ENCODE peak calls at places on chromosomes 3 and 15, in eight cellular contexts. L, X, D, H, G, C, K and N are unnamed samples.

GRCh38 chr3:153209596-153209995 is 47.6 kb downstream of the RAP2B start:
- DNase-seq in L (peak), X (peak), D (no peak), H (no peak), G (peak), C (no peak), K (no peak), N (no peak)

GRCh38 chr3:10286596-10287295 is 6.0 kb downstream of the GHRL start:
- DNase-seq in L (peak), X (no peak), D (peak), H (no peak), G (peak), C (peak), K (peak), N (peak)

GRCh38 chr3:147396709-147397046 is 9.7 kb downstream of the ZIC4 start:
- DNase-seq in L (no peak), X (no peak), D (no peak), H (no peak), G (no peak), C (no peak), K (no peak), N (no peak)

GRCh38 chr15:31341501-31342195 is 15.0 kb downstream of the KLF13 start:
- DNase-seq in L (no peak), X (no peak), D (peak), H (no peak), G (no peak), C (peak), K (no peak), N (no peak)

GRCh38 chr3:132622148-132622547 is 25.1 kb downstream of the ACKR4 start:
- DNase-seq in L (no peak), X (no peak), D (no peak), H (no peak), G (no peak), C (no peak), K (no peak), N (no peak)

GRCh38 chr15:96887730-96888129 is 557.2 kb downstream of the NR2F2 start:
- DNase-seq in L (no peak), X (no peak), D (no peak), H (no peak), G (no peak), C (no peak), K (no peak), N (no peak)

GRCh38 chr3:167728176-167728575 is 6.5 kb downstream of the PDCD10 start:
- DNase-seq in L (no peak), X (no peak), D (no peak), H (no peak), G (peak), C (no peak), K (no peak), N (no peak)

GRCh38 chr3:188554404-188554803 is 400.4 kb downstream of the LPP start:
- DNase-seq in L (no peak), X (no peak), D (no peak), H (no peak), G (no peak), C (no peak), K (no peak), N (no peak)

GRCh38 chr3:184815046-184815930 is 3.3 kb downstream of the VPS8 start:
- DNase-seq in L (no peak), X (no peak), D (peak), H (no peak), G (no peak), C (no peak), K (no peak), N (no peak)

GRCh38 chr15:40038267-40038653 is 721 bp downstream of the SRP14 start:
- DNase-seq in L (no peak), X (no peak), D (peak), H (no peak), G (peak), C (no peak), K (no peak), N (no peak)

GRCh38 chr15:38389924-38390542 is 63.9 kb upstream of the FAM98B start:
- DNase-seq in L (no peak), X (peak), D (peak), H (peak), G (peak), C (peak), K (peak), N (peak)

GRCh38 chr15:65856821-65857455 is 12.4 kb upstream of the RAB11A start:
- DNase-seq in L (peak), X (peak), D (peak), H (no peak), G (peak), C (peak), K (peak), N (peak)

GRCh38 chr15:40282144-40282869 is 557 bp downstream of the ANKRD63 start:
- DNase-seq in L (no peak), X (peak), D (peak), H (no peak), G (peak), C (no peak), K (no peak), N (no peak)

GRCh38 chr15:52503788-52504496 is 24.7 kb downstream of the MYO5A start:
- DNase-seq in L (no peak), X (no peak), D (no peak), H (no peak), G (no peak), C (peak), K (no peak), N (no peak)

GRCh38 chr3:98323425-98323824 is 30.2 kb upstream of the OR5K4 start:
- DNase-seq in L (no peak), X (no peak), D (no peak), H (no peak), G (no peak), C (no peak), K (no peak), N (no peak)

GRCh38 chr15:66024998-66025397 is 155.7 kb downstream of the RAB11A start:
- DNase-seq in L (no peak), X (no peak), D (no peak), H (no peak), G (no peak), C (no peak), K (no peak), N (no peak)

GRCh38 chr15:60814062-60814461 is 335.1 kb upstream of the ICE2 start:
- DNase-seq in L (no peak), X (no peak), D (no peak), H (no peak), G (no peak), C (no peak), K (no peak), N (no peak)

GRCh38 chr15:29270169-29270955 is 740 bp upstream of the NSMCE3 start:
- DNase-seq in L (no peak), X (no peak), D (peak), H (no peak), G (no peak), C (peak), K (peak), N (no peak)

GRCh38 chr3:14772533-14773138 is 46.1 kb upstream of the FGD5 start:
- DNase-seq in L (no peak), X (peak), D (no peak), H (no peak), G (no peak), C (no peak), K (no peak), N (no peak)

GRCh38 chr15:40595219-40595618 is 1.2 kb downstream of the KNL1 start:
- DNase-seq in L (no peak), X (no peak), D (no peak), H (no peak), G (no peak), C (no peak), K (no peak), N (no peak)

GRCh38 chr3:144112036-144112435 is 140.4 kb downstream of the DIPK2A start:
- DNase-seq in L (no peak), X (no peak), D (no peak), H (no peak), G (no peak), C (no peak), K (no peak), N (no peak)

GRCh38 chr3:11807651-11808050 is 39.0 kb downstream of the TAMM41 start:
- DNase-seq in L (no peak), X (no peak), D (no peak), H (no peak), G (no peak), C (no peak), K (no peak), N (no peak)

GRCh38 chr3:170811515-170811914 is 58.5 kb downstream of the RPL22L1 start:
- DNase-seq in L (no peak), X (no peak), D (no peak), H (peak), G (no peak), C (no peak), K (no peak), N (no peak)

GRCh38 chr3:15539066-15539465 is 17.6 kb upstream of the COLQ start:
- DNase-seq in L (no peak), X (no peak), D (no peak), H (no peak), G (no peak), C (no peak), K (no peak), N (no peak)

GRCh38 chr3:185153861-185154629 is 1.2 kb upstream of the C3orf70 start:
- DNase-seq in L (no peak), X (no peak), D (no peak), H (no peak), G (peak), C (no peak), K (no peak), N (no peak)

GRCh38 chr3:136187868-136188267 is 8.3 kb downstream of the MSL2 start:
- DNase-seq in L (no peak), X (no peak), D (no peak), H (no peak), G (no peak), C (no peak), K (no peak), N (no peak)

GRCh38 chr15:40906101-40906946 is 12.1 kb downstream of the VPS18 start:
- DNase-seq in L (peak), X (peak), D (peak), H (peak), G (peak), C (peak), K (peak), N (peak)

GRCh38 chr3:149371001-149371722 is 6.3 kb downstream of the TM4SF1 start:
- DNase-seq in L (no peak), X (no peak), D (no peak), H (no peak), G (no peak), C (no peak), K (no peak), N (no peak)

GRCh38 chr15:77541421-77542181 is 91.1 kb downstream of the LINGO1 start:
- DNase-seq in L (peak), X (no peak), D (no peak), H (no peak), G (peak), C (no peak), K (no peak), N (no peak)

GRCh38 chr3:82133070-82133606 is 371.7 kb upstream of the GBE1 start:
- DNase-seq in L (no peak), X (peak), D (no peak), H (peak), G (peak), C (peak), K (peak), N (peak)

GRCh38 chr15:88255109-88255495 is 1.4 kb downstream of the NTRK3 start:
- DNase-seq in L (no peak), X (no peak), D (no peak), H (no peak), G (peak), C (no peak), K (no peak), N (no peak)
- H3K4me3 ChIP-seq in L (no peak), X (no peak), D (no peak), H (no peak), G (no peak), C (no peak), K (no peak), N (no peak)

DNA sequence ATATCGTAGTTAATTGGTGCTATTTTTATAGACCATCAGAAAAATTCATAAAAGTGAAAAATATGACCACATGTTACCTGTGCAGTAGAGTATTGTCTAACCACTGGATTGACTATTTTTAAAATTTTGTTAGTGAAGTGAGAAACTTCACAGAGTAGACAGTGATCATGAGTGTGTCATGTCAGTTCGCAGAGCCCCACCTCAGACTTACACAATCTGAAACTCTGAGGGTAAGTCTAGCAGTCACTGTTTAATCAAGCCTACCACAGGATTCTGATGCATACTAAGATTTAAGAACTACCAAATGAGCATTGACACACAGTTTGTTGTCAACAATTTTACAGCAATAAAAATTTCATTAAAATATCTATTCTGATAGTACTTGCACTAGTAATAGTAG is 552.9 kb upstream of the SUCLG2 start:
- DNase-seq in L (no peak), X (no peak), D (no peak), H (no peak), G (no peak), C (no peak), K (no peak), N (no peak)
- H3K4me3 ChIP-seq in L (no peak), X (no peak), D (no peak), H (no peak), G (no peak), C (no peak), K (no peak), N (no peak)

GRCh38 chr3:134677987-134678308 is 27.1 kb upstream of the KY start:
- DNase-seq in L (no peak), X (no peak), D (no peak), H (no peak), G (no peak), C (no peak), K (no peak), N (no peak)
- H3K4me3 ChIP-seq in L (no peak), X (no peak), D (no peak), H (no peak), G (no peak), C (no peak), K (no peak), N (no peak)

GRCh38 chr15:100901702-100902435 is 17.3 kb upstream of the LRRK1 start:
- DNase-seq in L (peak), X (no peak), D (no peak), H (no peak), G (no peak), C (no peak), K (no peak), N (no peak)

GRCh38 chr15:100901296-100901695 is 17.9 kb upstream of the LRRK1 start:
- DNase-seq in L (peak), X (no peak), D (no peak), H (no peak), G (no peak), C (no peak), K (no peak), N (no peak)

GRCh38 chr15:100903191-100903590 is 16.0 kb upstream of the LRRK1 start:
- DNase-seq in L (no peak), X (no peak), D (no peak), H (no peak), G (no peak), C (no peak), K (no peak), N (no peak)

GRCh38 chr15:100900895-100901169 is 18.3 kb upstream of the LRRK1 start:
- DNase-seq in L (no peak), X (no peak), D (no peak), H (no peak), G (no peak), C (no peak), K (no peak), N (no peak)

DNA sequence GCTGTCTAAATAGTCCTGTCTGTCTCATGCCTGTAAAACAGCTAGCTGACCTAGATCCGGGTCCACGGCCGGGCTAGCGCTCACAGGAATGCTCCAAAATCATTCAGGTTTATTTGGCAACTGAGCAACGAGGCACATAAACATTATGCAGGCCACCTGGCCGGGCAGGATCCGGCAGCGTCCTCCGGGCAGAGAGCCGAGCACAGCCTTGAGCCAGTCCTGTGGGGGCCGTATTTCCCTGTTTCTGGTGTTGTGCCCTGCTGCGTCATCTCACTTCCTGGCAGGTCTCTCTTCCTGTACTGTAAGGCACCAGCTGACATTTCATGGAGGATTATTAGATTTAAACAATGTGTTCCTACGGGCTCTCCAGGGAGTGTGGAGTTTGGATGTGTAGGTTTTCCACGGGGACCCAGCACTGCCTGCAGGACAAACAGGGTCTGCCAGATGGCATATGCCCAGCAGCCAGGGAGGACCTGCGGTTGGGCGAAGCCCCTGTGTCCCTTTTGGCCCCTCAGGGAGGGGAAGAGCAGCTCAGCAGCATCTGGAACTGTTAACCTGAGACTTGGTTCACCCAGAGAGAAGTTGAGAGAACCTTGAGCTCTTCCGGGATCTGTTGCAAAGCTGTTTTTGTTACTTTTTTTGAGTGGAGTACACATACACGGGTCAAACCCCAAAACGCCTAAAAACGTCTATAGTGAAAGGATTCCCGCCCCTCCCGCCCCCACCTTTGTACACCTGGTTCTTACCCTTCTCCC is 16.5 kb upstream of the LRRK1 start:
- DNase-seq in L (peak), X (peak), D (no peak), H (peak), G (no peak), C (peak), K (no peak), N (no peak)
- H3K4me3 ChIP-seq in L (no peak), X (no peak), D (no peak), H (no peak), G (no peak), C (no peak), K (no peak), N (no peak)

DNA sequence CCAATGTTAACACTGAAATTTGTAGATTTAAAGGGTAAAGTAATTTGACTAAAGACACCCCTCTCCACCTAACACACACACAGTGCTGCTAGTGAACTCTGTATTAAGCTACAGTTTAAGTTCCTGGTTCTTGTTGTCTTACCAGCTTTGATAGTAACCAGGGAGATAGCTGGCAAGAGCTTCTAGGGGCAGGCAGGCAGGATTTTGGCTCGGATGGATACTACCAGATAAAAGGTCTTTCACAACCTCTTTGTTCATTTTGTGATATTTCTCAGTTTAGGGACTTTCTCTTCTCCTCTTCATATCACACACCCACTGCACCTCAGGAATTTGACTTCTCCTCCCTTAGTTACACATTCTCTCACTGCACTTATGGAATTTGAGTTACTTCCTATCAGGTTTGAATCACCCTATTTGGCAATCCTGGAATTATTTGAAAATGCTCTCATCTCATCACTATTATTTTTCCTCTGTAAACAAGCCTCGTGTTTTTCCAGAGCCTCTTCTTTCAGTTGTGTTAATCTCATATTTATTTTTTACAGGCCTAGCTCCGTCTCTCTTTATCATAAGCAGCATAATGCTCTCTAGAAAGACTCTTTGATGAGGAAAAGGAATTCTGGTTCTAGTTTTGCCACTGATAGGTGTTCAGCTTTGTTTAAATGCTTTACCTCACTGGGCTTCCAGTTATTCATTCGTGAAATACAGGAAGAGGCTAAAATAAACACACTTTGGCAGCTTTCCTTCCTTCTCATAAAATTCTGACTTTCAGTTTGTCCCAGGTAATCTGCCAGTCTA is 23.0 kb upstream of the CLDN1 start:
- DNase-seq in L (peak), X (no peak), D (no peak), H (peak), G (peak), C (no peak), K (no peak), N (no peak)
- H3K4me3 ChIP-seq in L (peak), X (no peak), D (no peak), H (no peak), G (no peak), C (no peak), K (no peak), N (no peak)

GRCh38 chr3:107212709-107213664 is 164.3 kb upstream of the CCDC54 start:
- DNase-seq in L (no peak), X (no peak), D (no peak), H (no peak), G (no peak), C (no peak), K (no peak), N (no peak)
- H3K4me3 ChIP-seq in L (no peak), X (no peak), D (no peak), H (no peak), G (no peak), C (no peak), K (no peak), N (no peak)

GRCh38 chr15:57677206-57677605 is 29.3 kb upstream of the POLR2M start:
- DNase-seq in L (no peak), X (no peak), D (no peak), H (no peak), G (no peak), C (no peak), K (no peak), N (no peak)

GRCh38 chr15:57684491-57685184 is 21.9 kb upstream of the POLR2M start:
- DNase-seq in L (no peak), X (no peak), D (no peak), H (no peak), G (no peak), C (no peak), K (no peak), N (no peak)

GRCh38 chr15:57680021-57680420 is 26.5 kb upstream of the POLR2M start:
- DNase-seq in L (no peak), X (no peak), D (no peak), H (no peak), G (no peak), C (no peak), K (no peak), N (no peak)

GRCh38 chr15:57683481-57683880 is 23.0 kb upstream of the POLR2M start:
- DNase-seq in L (no peak), X (no peak), D (no peak), H (no peak), G (no peak), C (no peak), K (no peak), N (no peak)

DNA sequence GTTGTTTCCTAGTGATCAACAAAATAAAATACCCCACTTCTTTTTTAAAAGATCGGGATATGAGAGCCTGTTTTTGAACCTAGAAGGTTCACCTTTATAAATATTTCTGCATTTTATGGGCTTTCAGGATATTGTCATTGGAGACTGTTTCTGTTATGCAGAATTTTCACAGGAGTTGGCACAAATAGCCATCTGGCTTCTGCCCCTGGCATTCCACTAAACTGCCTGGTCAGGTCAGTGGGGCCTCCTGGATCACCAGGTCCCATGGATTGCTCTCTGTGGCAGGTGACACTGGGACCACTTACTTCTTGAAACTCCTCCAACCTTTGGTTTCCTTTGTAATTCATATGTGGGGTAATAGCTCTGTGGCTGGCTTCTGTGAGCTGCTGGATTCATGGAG is 25.5 kb upstream of the POLR2M start:
- DNase-seq in L (no peak), X (no peak), D (no peak), H (no peak), G (no peak), C (no peak), K (no peak), N (no peak)
- H3K4me3 ChIP-seq in L (no peak), X (no peak), D (no peak), H (no peak), G (no peak), C (no peak), K (no peak), N (no peak)